ENCODE peak calls at places on chromosomes 5 and 9, in ten cellular contexts. One of them, this sample, is unnamed.

GRCh38 chr5:38404236-38404635 is 145.9 kb downstream of the EGFLAM start:
- DNase-seq in RCC 7860: no peak
- DNase-seq in IMR-90: no peak
- DNase-seq in head of caudate nucleus: no peak
- DNase-seq in GM04503: no peak
- DNase-seq in activated naive CD8-positive, alpha-beta T cell treated with anti-CD3 and anti-CD28 coated beads, Interleukin-2, amount 50 U/mL, for 24 hours: no peak
- DNase-seq in left ventricle myocardium superior: no peak
- DNase-seq in HTR-8/SVneo: no peak
- DNase-seq in GM12891: no peak
- DNase-seq in right lobe of liver: no peak
- DNase-seq in this sample: no peak

GRCh38 chr9:72951520-72952393 is 1.1 kb downstream of the ALDH1A1 start:
- DNase-seq in RCC 7860: no peak
- DNase-seq in IMR-90: no peak
- DNase-seq in head of caudate nucleus: no peak
- DNase-seq in GM04503: no peak
- DNase-seq in activated naive CD8-positive, alpha-beta T cell treated with anti-CD3 and anti-CD28 coated beads, Interleukin-2, amount 50 U/mL, for 24 hours: no peak
- DNase-seq in left ventricle myocardium superior: no peak
- DNase-seq in HTR-8/SVneo: no peak
- DNase-seq in GM12891: no peak
- DNase-seq in right lobe of liver: no peak
- DNase-seq in this sample: no peak

GRCh38 chr5:72470817-72471216 is 36.4 kb downstream of the ZNF366 start:
- DNase-seq in RCC 7860: peak
- DNase-seq in IMR-90: peak
- DNase-seq in head of caudate nucleus: no peak
- DNase-seq in GM04503: no peak
- DNase-seq in activated naive CD8-positive, alpha-beta T cell treated with anti-CD3 and anti-CD28 coated beads, Interleukin-2, amount 50 U/mL, for 24 hours: no peak
- DNase-seq in left ventricle myocardium superior: no peak
- DNase-seq in HTR-8/SVneo: peak
- DNase-seq in GM12891: no peak
- DNase-seq in right lobe of liver: no peak
- DNase-seq in this sample: peak

GRCh38 chr9:32431940-32432555 is 47.6 kb downstream of the ACO1 start:
- DNase-seq in RCC 7860: peak
- DNase-seq in IMR-90: peak
- DNase-seq in head of caudate nucleus: no peak
- DNase-seq in GM04503: no peak
- DNase-seq in activated naive CD8-positive, alpha-beta T cell treated with anti-CD3 and anti-CD28 coated beads, Interleukin-2, amount 50 U/mL, for 24 hours: peak
- DNase-seq in left ventricle myocardium superior: peak
- DNase-seq in HTR-8/SVneo: no peak
- DNase-seq in GM12891: no peak
- DNase-seq in right lobe of liver: no peak
- DNase-seq in this sample: no peak

GRCh38 chr5:65815156-65815555 is 93.2 kb downstream of the NLN start:
- DNase-seq in RCC 7860: no peak
- DNase-seq in IMR-90: no peak
- DNase-seq in head of caudate nucleus: no peak
- DNase-seq in GM04503: no peak
- DNase-seq in activated naive CD8-positive, alpha-beta T cell treated with anti-CD3 and anti-CD28 coated beads, Interleukin-2, amount 50 U/mL, for 24 hours: no peak
- DNase-seq in left ventricle myocardium superior: no peak
- DNase-seq in HTR-8/SVneo: no peak
- DNase-seq in GM12891: no peak
- DNase-seq in right lobe of liver: no peak
- DNase-seq in this sample: no peak

GRCh38 chr5:15384176-15384575 is 115.8 kb upstream of the FBXL7 start:
- DNase-seq in RCC 7860: no peak
- DNase-seq in IMR-90: no peak
- DNase-seq in head of caudate nucleus: no peak
- DNase-seq in GM04503: no peak
- DNase-seq in activated naive CD8-positive, alpha-beta T cell treated with anti-CD3 and anti-CD28 coated beads, Interleukin-2, amount 50 U/mL, for 24 hours: no peak
- DNase-seq in left ventricle myocardium superior: no peak
- DNase-seq in HTR-8/SVneo: no peak
- DNase-seq in GM12891: no peak
- DNase-seq in right lobe of liver: no peak
- DNase-seq in this sample: no peak

GRCh38 chr9:404229-404628 is 189.6 kb downstream of the DOCK8 start:
- DNase-seq in RCC 7860: no peak
- DNase-seq in IMR-90: no peak
- DNase-seq in head of caudate nucleus: no peak
- DNase-seq in GM04503: no peak
- DNase-seq in activated naive CD8-positive, alpha-beta T cell treated with anti-CD3 and anti-CD28 coated beads, Interleukin-2, amount 50 U/mL, for 24 hours: no peak
- DNase-seq in left ventricle myocardium superior: no peak
- DNase-seq in HTR-8/SVneo: no peak
- DNase-seq in GM12891: no peak
- DNase-seq in right lobe of liver: no peak
- DNase-seq in this sample: no peak

GRCh38 chr9:109870365-109870764 is 90.4 kb downstream of the PALM2AKAP2 start:
- DNase-seq in RCC 7860: no peak
- DNase-seq in IMR-90: no peak
- DNase-seq in head of caudate nucleus: no peak
- DNase-seq in GM04503: no peak
- DNase-seq in activated naive CD8-positive, alpha-beta T cell treated with anti-CD3 and anti-CD28 coated beads, Interleukin-2, amount 50 U/mL, for 24 hours: no peak
- DNase-seq in left ventricle myocardium superior: no peak
- DNase-seq in HTR-8/SVneo: no peak
- DNase-seq in GM12891: no peak
- DNase-seq in right lobe of liver: no peak
- DNase-seq in this sample: no peak

GRCh38 chr9:69582544-69583297 is 89.5 kb downstream of the APBA1 start:
- DNase-seq in RCC 7860: no peak
- DNase-seq in IMR-90: no peak
- DNase-seq in head of caudate nucleus: no peak
- DNase-seq in GM04503: no peak
- DNase-seq in activated naive CD8-positive, alpha-beta T cell treated with anti-CD3 and anti-CD28 coated beads, Interleukin-2, amount 50 U/mL, for 24 hours: no peak
- DNase-seq in left ventricle myocardium superior: no peak
- DNase-seq in HTR-8/SVneo: no peak
- DNase-seq in GM12891: no peak
- DNase-seq in right lobe of liver: no peak
- DNase-seq in this sample: no peak

GRCh38 chr5:112957970-112958773 is 18.4 kb upstream of the DCP2 start:
- DNase-seq in RCC 7860: peak
- DNase-seq in IMR-90: peak
- DNase-seq in head of caudate nucleus: no peak
- DNase-seq in GM04503: peak
- DNase-seq in activated naive CD8-positive, alpha-beta T cell treated with anti-CD3 and anti-CD28 coated beads, Interleukin-2, amount 50 U/mL, for 24 hours: no peak
- DNase-seq in left ventricle myocardium superior: peak
- DNase-seq in HTR-8/SVneo: peak
- DNase-seq in GM12891: no peak
- DNase-seq in right lobe of liver: no peak
- DNase-seq in this sample: peak

GRCh38 chr5:148729182-148729581 is 74.9 kb upstream of the HTR4 start:
- DNase-seq in RCC 7860: no peak
- DNase-seq in IMR-90: no peak
- DNase-seq in head of caudate nucleus: no peak
- DNase-seq in GM04503: no peak
- DNase-seq in activated naive CD8-positive, alpha-beta T cell treated with anti-CD3 and anti-CD28 coated beads, Interleukin-2, amount 50 U/mL, for 24 hours: no peak
- DNase-seq in left ventricle myocardium superior: no peak
- DNase-seq in HTR-8/SVneo: no peak
- DNase-seq in GM12891: no peak
- DNase-seq in right lobe of liver: no peak
- DNase-seq in this sample: no peak

GRCh38 chr5:138844812-138845513 is 30.2 kb downstream of the LRRTM2 start:
- DNase-seq in RCC 7860: peak
- DNase-seq in IMR-90: peak
- DNase-seq in head of caudate nucleus: no peak
- DNase-seq in GM04503: peak
- DNase-seq in activated naive CD8-positive, alpha-beta T cell treated with anti-CD3 and anti-CD28 coated beads, Interleukin-2, amount 50 U/mL, for 24 hours: no peak
- DNase-seq in left ventricle myocardium superior: no peak
- DNase-seq in HTR-8/SVneo: peak
- DNase-seq in GM12891: no peak
- DNase-seq in right lobe of liver: no peak
- DNase-seq in this sample: peak

GRCh38 chr5:67248703-67249589 is 52.3 kb upstream of the CD180 start:
- DNase-seq in RCC 7860: no peak
- DNase-seq in IMR-90: no peak
- DNase-seq in head of caudate nucleus: no peak
- DNase-seq in GM04503: no peak
- DNase-seq in activated naive CD8-positive, alpha-beta T cell treated with anti-CD3 and anti-CD28 coated beads, Interleukin-2, amount 50 U/mL, for 24 hours: no peak
- DNase-seq in left ventricle myocardium superior: no peak
- DNase-seq in HTR-8/SVneo: no peak
- DNase-seq in GM12891: no peak
- DNase-seq in right lobe of liver: no peak
- DNase-seq in this sample: no peak

GRCh38 chr5:112186401-112186990 is 232.6 kb downstream of the EPB41L4A start:
- DNase-seq in RCC 7860: peak
- DNase-seq in IMR-90: peak
- DNase-seq in head of caudate nucleus: no peak
- DNase-seq in GM04503: no peak
- DNase-seq in activated naive CD8-positive, alpha-beta T cell treated with anti-CD3 and anti-CD28 coated beads, Interleukin-2, amount 50 U/mL, for 24 hours: no peak
- DNase-seq in left ventricle myocardium superior: no peak
- DNase-seq in HTR-8/SVneo: peak
- DNase-seq in GM12891: no peak
- DNase-seq in right lobe of liver: no peak
- DNase-seq in this sample: no peak

GRCh38 chr9:76023715-76024195 is 133.3 kb downstream of the PCSK5 start:
- DNase-seq in RCC 7860: no peak
- DNase-seq in IMR-90: no peak
- DNase-seq in head of caudate nucleus: no peak
- DNase-seq in GM04503: no peak
- DNase-seq in activated naive CD8-positive, alpha-beta T cell treated with anti-CD3 and anti-CD28 coated beads, Interleukin-2, amount 50 U/mL, for 24 hours: no peak
- DNase-seq in left ventricle myocardium superior: no peak
- DNase-seq in HTR-8/SVneo: no peak
- DNase-seq in GM12891: no peak
- DNase-seq in right lobe of liver: no peak
- DNase-seq in this sample: no peak

GRCh38 chr5:179738725-179739124 is 6.1 kb downstream of the MAML1 start:
- DNase-seq in RCC 7860: no peak
- DNase-seq in IMR-90: no peak
- DNase-seq in head of caudate nucleus: no peak
- DNase-seq in GM04503: no peak
- DNase-seq in activated naive CD8-positive, alpha-beta T cell treated with anti-CD3 and anti-CD28 coated beads, Interleukin-2, amount 50 U/mL, for 24 hours: no peak
- DNase-seq in left ventricle myocardium superior: no peak
- DNase-seq in HTR-8/SVneo: no peak
- DNase-seq in GM12891: no peak
- DNase-seq in right lobe of liver: no peak
- DNase-seq in this sample: no peak

GRCh38 chr5:141811287-141812155 is 66.7 kb downstream of the PCDH1 start:
- DNase-seq in RCC 7860: no peak
- DNase-seq in IMR-90: no peak
- DNase-seq in head of caudate nucleus: peak
- DNase-seq in GM04503: no peak
- DNase-seq in activated naive CD8-positive, alpha-beta T cell treated with anti-CD3 and anti-CD28 coated beads, Interleukin-2, amount 50 U/mL, for 24 hours: peak
- DNase-seq in left ventricle myocardium superior: no peak
- DNase-seq in HTR-8/SVneo: peak
- DNase-seq in GM12891: peak
- DNase-seq in right lobe of liver: no peak
- DNase-seq in this sample: no peak

GRCh38 chr5:123450641-123451421 is 27.6 kb upstream of the CEP120 start:
- DNase-seq in RCC 7860: no peak
- DNase-seq in IMR-90: no peak
- DNase-seq in head of caudate nucleus: no peak
- DNase-seq in GM04503: no peak
- DNase-seq in activated naive CD8-positive, alpha-beta T cell treated with anti-CD3 and anti-CD28 coated beads, Interleukin-2, amount 50 U/mL, for 24 hours: no peak
- DNase-seq in left ventricle myocardium superior: no peak
- DNase-seq in HTR-8/SVneo: no peak
- DNase-seq in GM12891: no peak
- DNase-seq in right lobe of liver: no peak
- DNase-seq in this sample: no peak

GRCh38 chr5:174736351-174736721 is 12.0 kb downstream of the MSX2 start:
- DNase-seq in RCC 7860: peak
- DNase-seq in IMR-90: peak
- DNase-seq in head of caudate nucleus: no peak
- DNase-seq in GM04503: peak
- DNase-seq in activated naive CD8-positive, alpha-beta T cell treated with anti-CD3 and anti-CD28 coated beads, Interleukin-2, amount 50 U/mL, for 24 hours: no peak
- DNase-seq in left ventricle myocardium superior: no peak
- DNase-seq in HTR-8/SVneo: no peak
- DNase-seq in GM12891: no peak
- DNase-seq in right lobe of liver: no peak
- DNase-seq in this sample: peak

GRCh38 chr5:52993367-52993766 is 4.2 kb downstream of the ITGA2 start:
- DNase-seq in RCC 7860: no peak
- DNase-seq in IMR-90: no peak
- DNase-seq in head of caudate nucleus: no peak
- DNase-seq in GM04503: no peak
- DNase-seq in activated naive CD8-positive, alpha-beta T cell treated with anti-CD3 and anti-CD28 coated beads, Interleukin-2, amount 50 U/mL, for 24 hours: no peak
- DNase-seq in left ventricle myocardium superior: no peak
- DNase-seq in HTR-8/SVneo: no peak
- DNase-seq in GM12891: no peak
- DNase-seq in right lobe of liver: no peak
- DNase-seq in this sample: no peak

GRCh38 chr5:132445930-132446329 is 44.6 kb downstream of the IRF1 start:
- DNase-seq in RCC 7860: no peak
- DNase-seq in IMR-90: no peak
- DNase-seq in head of caudate nucleus: no peak
- DNase-seq in GM04503: no peak
- DNase-seq in activated naive CD8-positive, alpha-beta T cell treated with anti-CD3 and anti-CD28 coated beads, Interleukin-2, amount 50 U/mL, for 24 hours: no peak
- DNase-seq in left ventricle myocardium superior: no peak
- DNase-seq in HTR-8/SVneo: no peak
- DNase-seq in GM12891: no peak
- DNase-seq in right lobe of liver: no peak
- DNase-seq in this sample: no peak

GRCh38 chr5:10364186-10364689 is 10.7 kb downstream of the MARCHF6 start:
- DNase-seq in RCC 7860: no peak
- DNase-seq in IMR-90: no peak
- DNase-seq in head of caudate nucleus: no peak
- DNase-seq in GM04503: no peak
- DNase-seq in activated naive CD8-positive, alpha-beta T cell treated with anti-CD3 and anti-CD28 coated beads, Interleukin-2, amount 50 U/mL, for 24 hours: no peak
- DNase-seq in left ventricle myocardium superior: no peak
- DNase-seq in HTR-8/SVneo: no peak
- DNase-seq in GM12891: no peak
- DNase-seq in right lobe of liver: no peak
- DNase-seq in this sample: no peak

GRCh38 chr5:107618233-107618632 is 52.5 kb downstream of the EFNA5 start:
- DNase-seq in RCC 7860: no peak
- DNase-seq in IMR-90: no peak
- DNase-seq in head of caudate nucleus: no peak
- DNase-seq in GM04503: no peak
- DNase-seq in activated naive CD8-positive, alpha-beta T cell treated with anti-CD3 and anti-CD28 coated beads, Interleukin-2, amount 50 U/mL, for 24 hours: no peak
- DNase-seq in left ventricle myocardium superior: no peak
- DNase-seq in HTR-8/SVneo: peak
- DNase-seq in GM12891: no peak
- DNase-seq in right lobe of liver: no peak
- DNase-seq in this sample: no peak

GRCh38 chr9:90508940-90509339 is 133.7 kb downstream of the DIRAS2 start:
- DNase-seq in RCC 7860: no peak
- DNase-seq in IMR-90: no peak
- DNase-seq in head of caudate nucleus: no peak
- DNase-seq in GM04503: no peak
- DNase-seq in activated naive CD8-positive, alpha-beta T cell treated with anti-CD3 and anti-CD28 coated beads, Interleukin-2, amount 50 U/mL, for 24 hours: no peak
- DNase-seq in left ventricle myocardium superior: no peak
- DNase-seq in HTR-8/SVneo: no peak
- DNase-seq in GM12891: no peak
- DNase-seq in right lobe of liver: no peak
- DNase-seq in this sample: no peak

GRCh38 chr5:74232281-74232680 is 408.2 kb downstream of the ENC1 start:
- DNase-seq in RCC 7860: peak
- DNase-seq in IMR-90: peak
- DNase-seq in head of caudate nucleus: no peak
- DNase-seq in GM04503: peak
- DNase-seq in activated naive CD8-positive, alpha-beta T cell treated with anti-CD3 and anti-CD28 coated beads, Interleukin-2, amount 50 U/mL, for 24 hours: no peak
- DNase-seq in left ventricle myocardium superior: no peak
- DNase-seq in HTR-8/SVneo: no peak
- DNase-seq in GM12891: no peak
- DNase-seq in right lobe of liver: no peak
- DNase-seq in this sample: peak

GRCh38 chr5:144289277-144289676 is 118.6 kb downstream of the KCTD16 start:
- DNase-seq in RCC 7860: no peak
- DNase-seq in IMR-90: no peak
- DNase-seq in head of caudate nucleus: no peak
- DNase-seq in GM04503: no peak
- DNase-seq in activated naive CD8-positive, alpha-beta T cell treated with anti-CD3 and anti-CD28 coated beads, Interleukin-2, amount 50 U/mL, for 24 hours: no peak
- DNase-seq in left ventricle myocardium superior: no peak
- DNase-seq in HTR-8/SVneo: no peak
- DNase-seq in GM12891: no peak
- DNase-seq in right lobe of liver: no peak
- DNase-seq in this sample: no peak

GRCh38 chr9:86585422-86586143 is 231.4 kb upstream of the TUT7 start:
- DNase-seq in RCC 7860: no peak
- DNase-seq in IMR-90: peak
- DNase-seq in head of caudate nucleus: no peak
- DNase-seq in GM04503: no peak
- DNase-seq in activated naive CD8-positive, alpha-beta T cell treated with anti-CD3 and anti-CD28 coated beads, Interleukin-2, amount 50 U/mL, for 24 hours: no peak
- DNase-seq in left ventricle myocardium superior: no peak
- DNase-seq in HTR-8/SVneo: no peak
- DNase-seq in GM12891: no peak
- DNase-seq in right lobe of liver: no peak
- DNase-seq in this sample: no peak

GRCh38 chr9:35828716-35829083 is at the start of gene FAM221B:
- DNase-seq in RCC 7860: no peak
- DNase-seq in IMR-90: no peak
- DNase-seq in head of caudate nucleus: peak
- DNase-seq in GM04503: no peak
- DNase-seq in activated naive CD8-positive, alpha-beta T cell treated with anti-CD3 and anti-CD28 coated beads, Interleukin-2, amount 50 U/mL, for 24 hours: peak
- DNase-seq in left ventricle myocardium superior: peak
- DNase-seq in HTR-8/SVneo: no peak
- DNase-seq in GM12891: no peak
- DNase-seq in right lobe of liver: no peak
- DNase-seq in this sample: no peak

This sample was measured in BJ.